ENCODE peak calls at places on chromosomes 12 and 14, in ten cellular contexts. C is psoas muscle, R is stomach, V is mesenchymal stem cell, S is cardiac muscle cell, A is right cardiac atrium, Y is neural progenitor cell, M is left ventricle myocardium inferior, U is endodermal cell, P is thoracic aorta. J is an unnamed sample. For H3K4me1, the result is how much of the 10 kb centered on the place peaks cover.

GRCh38 chr12:104768033-104768432 is 190.1 kb downstream of the SLC41A2 start:
- DNase-seq in R (no peak), A (no peak), Y (no peak), M (no peak), S (no peak), U (no peak), C (no peak), V (no peak), P (no peak), J (no peak)

GRCh38 chr12:84463756-84464495 is 448.7 kb downstream of the SLC6A15 start:
- DNase-seq in S (no peak), A (no peak), M (no peak), Y (no peak), V (peak), P (no peak), U (no peak), C (no peak), R (no peak), J (peak)

GRCh38 chr12:48118491-48118890 is 673 bp upstream of the PFKM start:
- DNase-seq in M (no peak), S (peak), A (no peak), U (peak), C (no peak), V (peak), Y (no peak), R (no peak), P (no peak), J (no peak)

GRCh38 chr14:88983755-88984154 is 159.3 kb downstream of the TTC8 start:
- DNase-seq in P (no peak), R (no peak), Y (no peak), M (no peak), U (peak), S (no peak), C (no peak), V (peak), A (no peak), J (peak)

GRCh38 chr12:41476499-41476898 is 288.4 kb downstream of the PDZRN4 start:
- DNase-seq in P (no peak), A (no peak), M (no peak), V (no peak), R (no peak), S (no peak), U (no peak), C (no peak), Y (no peak), J (no peak)

GRCh38 chr12:15837141-15837781 is 44.9 kb upstream of the STRAP start:
- DNase-seq in C (no peak), A (no peak), M (no peak), U (no peak), V (peak), R (no peak), P (no peak), Y (no peak), S (no peak), J (peak)

GRCh38 chr14:50067723-50068495 is 48.5 kb downstream of the VCPKMT start:
- DNase-seq in C (no peak), R (peak), S (no peak), M (no peak), P (no peak), U (no peak), Y (no peak), V (no peak), A (no peak), J (peak)

GRCh38 chr14:86946446-86946845 is 1046.5 kb downstream of the GALC start:
- DNase-seq in U (no peak), Y (no peak), M (no peak), R (no peak), S (peak), A (no peak), V (no peak), P (no peak), C (no peak), J (no peak)

GRCh38 chr12:99946131-99946530 is 38.6 kb downstream of the ANKS1B start:
- DNase-seq in A (no peak), V (no peak), M (no peak), U (no peak), P (no peak), R (no peak), C (no peak), S (no peak), Y (no peak), J (no peak)

GRCh38 chr12:93502802-93503623 is 35.7 kb downstream of the MRPL42 start:
- DNase-seq in U (peak), S (peak), M (no peak), V (peak), P (no peak), R (peak), A (peak), Y (peak), C (no peak), J (peak)

GRCh38 chr12:66804555-66804954 is 125.7 kb upstream of the GRIP1 start:
- DNase-seq in S (no peak), U (no peak), M (no peak), P (no peak), A (no peak), V (no peak), R (no peak), C (no peak), Y (peak), J (no peak)

GRCh38 chr14:68607081-68607851 is 185.6 kb downstream of the ZFP36L1 start:
- DNase-seq in S (no peak), R (peak), A (peak), Y (peak), C (no peak), P (no peak), M (peak), U (peak), V (peak), J (no peak)

GRCh38 chr14:68607852-68608232 is 185.0 kb downstream of the ZFP36L1 start:
- DNase-seq in C (no peak), P (no peak), V (no peak), Y (no peak), M (no peak), A (no peak), S (no peak), U (no peak), R (no peak), J (no peak)

GRCh38 chr14:68606644-68607043 is 186.2 kb downstream of the ZFP36L1 start:
- DNase-seq in U (no peak), A (no peak), S (no peak), Y (no peak), P (no peak), M (no peak), V (no peak), R (no peak), C (no peak), J (no peak)

GRCh38 chr14:68609012-68609411 is 183.9 kb downstream of the ZFP36L1 start:
- DNase-seq in R (no peak), M (no peak), Y (no peak), C (no peak), A (no peak), U (peak), V (no peak), S (no peak), P (no peak), J (no peak)

DNA sequence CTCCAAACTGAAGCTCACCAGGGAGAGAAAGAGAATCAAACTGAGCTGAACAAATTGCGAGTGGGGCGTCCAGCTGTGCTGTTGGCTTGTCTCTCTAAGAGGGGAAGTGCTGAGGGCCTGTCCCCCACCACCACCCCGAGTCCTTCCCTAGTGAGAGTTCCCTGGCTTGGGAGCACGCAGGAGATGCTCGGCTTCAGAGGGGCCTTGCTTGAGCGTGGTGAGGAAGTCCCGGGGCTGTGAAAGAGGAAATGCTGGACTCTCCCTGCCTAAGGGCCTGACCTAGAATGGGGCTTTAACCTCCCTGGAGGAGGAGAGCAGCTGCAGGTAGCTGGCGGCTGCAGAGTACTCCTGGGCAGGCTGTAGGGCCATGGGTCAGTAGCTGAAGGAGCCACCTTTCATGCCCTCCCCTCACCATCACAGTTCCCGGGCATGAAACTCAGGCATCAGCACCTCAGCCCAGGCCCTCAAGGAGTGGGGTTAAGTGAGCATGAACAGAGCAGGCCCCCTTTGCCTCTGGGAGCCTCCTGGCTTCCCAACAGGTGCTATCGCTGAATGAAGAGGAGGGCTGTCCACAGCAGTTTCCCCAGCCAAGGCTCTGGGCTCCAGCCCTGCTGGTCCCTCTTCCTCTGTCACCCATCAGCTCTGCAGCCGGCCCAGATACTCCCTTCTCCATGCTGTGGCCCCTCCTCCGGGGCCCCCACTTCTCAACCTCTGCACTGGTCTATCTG is 184.5 kb downstream of the ZFP36L1 start:
- DNase-seq in U (peak), R (no peak), M (peak), C (no peak), P (no peak), S (no peak), V (no peak), Y (no peak), A (peak), J (no peak)
- H3K4me1 ChIP-seq in U (under half), R (half or more), M (half or more), C (under half), P (under half), S (under half), V (under half), Y (under half), A (under half), J (under half)

DNA sequence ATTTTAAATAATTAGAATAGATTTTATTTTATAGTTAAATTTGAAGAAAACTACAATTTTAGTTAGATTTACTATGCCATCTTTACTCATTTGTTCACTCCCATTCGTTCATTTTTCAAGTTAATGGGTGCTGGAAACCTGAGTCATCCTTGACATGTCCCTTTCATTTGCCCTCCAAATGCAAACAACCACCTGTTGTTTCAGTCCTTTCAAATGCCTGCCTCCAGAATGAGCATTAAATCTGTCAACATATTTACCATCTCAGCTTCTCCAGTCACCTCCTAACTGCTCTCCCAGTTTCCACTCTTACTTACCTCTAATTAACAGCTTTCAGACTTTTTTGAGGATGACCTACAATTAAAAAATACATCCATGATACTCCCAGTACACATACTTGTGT is 375.5 kb downstream of the RAD51B start:
- DNase-seq in S (no peak), V (no peak), M (no peak), R (no peak), C (no peak), A (no peak), U (no peak), Y (no peak), P (no peak), J (no peak)
- H3K4me1 ChIP-seq in S (under half), V (under half), M (under half), R (half or more), C (half or more), A (under half), U (under half), Y (under half), P (under half), J (under half)

GRCh38 chr14:104973215-104974145 is 4.7 kb downstream of the AHNAK2 start:
- DNase-seq in S (no peak), C (peak), U (peak), R (peak), M (peak), V (peak), A (peak), Y (peak), P (peak), J (peak)
- H3K4me1 ChIP-seq in S (under half), C (under half), U (under half), R (half or more), M (half or more), V (half or more), A (under half), Y (under half), P (under half), J (half or more)

GRCh38 chr12:89935850-89936249 is 227.2 kb upstream of the ATP2B1 start:
- DNase-seq in M (no peak), Y (no peak), P (no peak), C (no peak), S (no peak), V (no peak), A (no peak), R (no peak), U (no peak), J (no peak)

GRCh38 chr12:89936631-89937030 is 228.0 kb upstream of the ATP2B1 start:
- DNase-seq in R (no peak), A (no peak), P (no peak), C (no peak), Y (no peak), V (no peak), U (no peak), S (no peak), M (no peak), J (no peak)

GRCh38 chr12:89933911-89934310 is 225.3 kb upstream of the ATP2B1 start:
- DNase-seq in U (no peak), S (no peak), R (no peak), C (no peak), V (no peak), P (no peak), A (no peak), M (no peak), Y (no peak), J (peak)

GRCh38 chr12:89928467-89928866 is 219.8 kb upstream of the ATP2B1 start:
- DNase-seq in C (no peak), R (no peak), Y (no peak), U (no peak), M (no peak), A (no peak), V (no peak), P (no peak), S (no peak), J (no peak)

GRCh38 chr12:89932950-89933349 is 224.3 kb upstream of the ATP2B1 start:
- DNase-seq in U (no peak), P (no peak), S (no peak), V (no peak), M (no peak), R (no peak), A (no peak), Y (no peak), C (no peak), J (peak)
- H3K4me1 ChIP-seq in U (under half), P (under half), S (under half), V (under half), M (under half), R (under half), A (under half), Y (under half), C (under half), J (under half)

GRCh38 chr12:51171884-51172514 is 936 bp downstream of the TFCP2 start:
- DNase-seq in Y (peak), M (no peak), V (peak), P (no peak), R (peak), S (peak), U (no peak), A (no peak), C (no peak), J (peak)
- H3K4me1 ChIP-seq in Y (under half), M (under half), V (under half), P (under half), R (under half), S (under half), U (under half), A (under half), C (under half), J (under half)

GRCh38 chr14:103388664-103389063 is 3.4 kb downstream of the MARK3 start:
- DNase-seq in M (no peak), V (no peak), C (no peak), A (no peak), R (no peak), S (no peak), Y (no peak), U (no peak), P (no peak), J (no peak)
- H3K4me1 ChIP-seq in M (half or more), V (under half), C (under half), A (under half), R (half or more), S (under half), Y (under half), U (under half), P (under half), J (under half)

J was measured in astrocyte.